ENCODE peak calls at places on chromosomes 16 and 17, in ten cellular contexts. E is globus pallidus; O is T-helper 2 cell; K is WTC11; C is aorta; A is AG04450; N is stimulated activated CD4-positive, alpha-beta T cell treated with anti-CD3 and anti-CD28 coated beads, TNF-alpha, amount 100 ng/mL, for 4 hours; L is activated gamma-delta T cell treated with Interleukin-2 at 50 U/mL for 16 hours; Z is prostate gland; I is activated CD4-positive, alpha-beta T cell treated with anti-CD3 and anti-CD28 coated beads, Interleukin-2, amount 50 U/mL, for 1 hour. B is an unnamed sample.

GRCh38 chr17:67570797-67571196 is 146.9 kb upstream of the NOL11 start:
- DNase-seq in Z (no peak), A (no peak), O (no peak), N (no peak), L (no peak), C (no peak), E (no peak), I (no peak), K (no peak), B (no peak)

GRCh38 chr17:42182927-42183734 is 2.1 kb downstream of the HCRT start:
- DNase-seq in N (no peak), Z (no peak), E (no peak), L (no peak), I (no peak), K (no peak), O (no peak), A (peak; percentile 4), C (no peak), B (peak; percentile 20)

GRCh38 chr17:31678431-31678830 is 180.6 kb downstream of the COPRS start:
- DNase-seq in Z (no peak), I (no peak), C (no peak), L (no peak), O (no peak), A (no peak), N (no peak), E (no peak), K (no peak), B (no peak)

GRCh38 chr17:55056530-55056929 is 88.0 kb downstream of the STXBP4 start:
- DNase-seq in K (no peak), C (no peak), N (no peak), Z (peak; percentile 53), A (no peak), I (no peak), L (no peak), O (no peak), E (no peak), B (peak; percentile 77)

GRCh38 chr17:14434506-14434905 is 133.6 kb downstream of the HS3ST3B1 start:
- DNase-seq in K (no peak), L (no peak), C (no peak), Z (no peak), A (no peak), I (no peak), O (no peak), E (no peak), N (no peak), B (no peak)

GRCh38 chr16:28183441-28183840 is 28.3 kb downstream of the XPO6 start:
- DNase-seq in Z (no peak), L (no peak), E (no peak), A (no peak), N (no peak), I (no peak), C (no peak), K (no peak), O (no peak), B (no peak)

GRCh38 chr17:5115673-5116651 is at the start of gene USP6:
- DNase-seq in C (peak; percentile 42), E (no peak), L (no peak), I (no peak), O (no peak), N (no peak), K (peak; percentile 25), Z (no peak), A (no peak), B (no peak)

GRCh38 chr16:14004031-14004718 is 66.9 kb upstream of the MRTFB start:
- DNase-seq in C (no peak), I (no peak), L (no peak), K (no peak), Z (no peak), A (no peak), E (no peak), O (no peak), N (no peak), B (no peak)

GRCh38 chr16:16183562-16183961 is 39.7 kb downstream of the ABCC6 start:
- DNase-seq in E (no peak), Z (no peak), O (no peak), N (no peak), C (no peak), A (no peak), I (no peak), K (peak; percentile 51), L (no peak), B (no peak)